ENCODE peak calls at places on chromosomes 6 and 20, in five cellular contexts. I is pons, C is amniotic stem cell, K is HEK293T, P is MM.1S. T is an unnamed sample.

GRCh38 chr6:158954778-158955177 is 45.2 kb downstream of the RSPH3 start:
- DNase-seq in P (no peak), C (no peak), K (no peak), I (no peak), T (no peak)

GRCh38 chr6:56143796-56144195 is 103.6 kb downstream of the COL21A1 start:
- DNase-seq in K (no peak), I (no peak), P (no peak), C (no peak), T (no peak)

GRCh38 chr6:149876241-149876933 is 12.2 kb upstream of the LRP11 start:
- DNase-seq in P (no peak), I (no peak), K (no peak), C (no peak), T (no peak)

GRCh38 chr6:152267967-152268845 is 369.0 kb downstream of the SYNE1 start:
- DNase-seq in K (peak), I (peak), P (peak), C (no peak), T (peak)

GRCh38 chr6:89495961-89496535 is 63.1 kb downstream of the ANKRD6 start:
- DNase-seq in P (no peak), K (no peak), C (no peak), I (no peak), T (peak)

GRCh38 chr20:39451386-39451785 is 489.2 kb downstream of the DHX35 start:
- DNase-seq in P (no peak), I (no peak), K (no peak), C (no peak), T (no peak)

GRCh38 chr6:35311390-35312075 is 13.9 kb downstream of the DEF6 start:
- DNase-seq in C (no peak), I (no peak), K (no peak), P (no peak), T (no peak)

GRCh38 chr6:112503210-112503609 is 156.1 kb downstream of the RFPL4B start:
- DNase-seq in P (no peak), C (no peak), K (no peak), I (peak), T (no peak)

GRCh38 chr20:4544765-4545164 is 176.9 kb upstream of the PRND start:
- DNase-seq in I (no peak), K (no peak), C (peak), P (no peak), T (no peak)

GRCh38 chr6:81766482-81767069 is 14.1 kb upstream of the TENT5A start:
- DNase-seq in C (peak), I (peak), K (no peak), P (no peak), T (no peak)

GRCh38 chr20:60031107-60031506 is 72.9 kb downstream of the CDH26 start:
- DNase-seq in C (no peak), P (no peak), I (no peak), K (no peak), T (no peak)

GRCh38 chr6:39188577-39188976 is 40.7 kb downstream of the KCNK5 start:
- DNase-seq in P (no peak), K (no peak), C (no peak), I (no peak), T (no peak)

GRCh38 chr20:5662769-5663168 is 87.4 kb upstream of the SHLD1 start:
- DNase-seq in P (no peak), K (no peak), C (no peak), I (no peak), T (no peak)

GRCh38 chr6:100592929-100593328 is 128.2 kb upstream of the SIM1 start:
- DNase-seq in C (no peak), K (peak), I (no peak), P (no peak), T (no peak)

T was measured in BE2C.